ENCODE peak calls at places on chromosome 19, in ten cellular contexts. N, D, T, H, B, L, E, X, F and A are unnamed samples.

GRCh38 chr19:56146904-56147303 is 5.8 kb downstream of the ZNF444 start:
- DNase-seq in N (no peak), D (no peak), T (no peak), H (no peak), B (no peak), L (no peak), E (no peak), X (no peak), F (no peak), A (no peak)

GRCh38 chr19:36113895-36114762 is 546 bp downstream of the POLR2I start:
- DNase-seq in N (peak; percentile 40), D (peak; percentile 32), T (peak; percentile 18), H (no peak), B (peak; percentile 80), L (no peak), E (peak; percentile 22), X (peak; percentile 43), F (peak; percentile 82), A (no peak)

GRCh38 chr19:35495107-35496064 is 5.1 kb upstream of the KRTDAP start:
- DNase-seq in N (peak; percentile 70), D (peak; percentile 35), T (peak; percentile 84), H (peak; percentile 18), B (no peak), L (peak; percentile 53), E (peak; percentile 48), X (peak; percentile 62), F (peak; percentile 89), A (peak; percentile 74)

GRCh38 chr19:13012690-13013608 is 17.7 kb downstream of the NFIX start:
- DNase-seq in N (no peak), D (peak; percentile 87), T (no peak), H (no peak), B (peak; percentile 81), L (no peak), E (peak; percentile 73), X (no peak), F (peak; percentile 74), A (no peak)

GRCh38 chr19:16040642-16041041 is 35.7 kb upstream of the TPM4 start:
- DNase-seq in N (no peak), D (no peak), T (no peak), H (no peak), B (no peak), L (no peak), E (no peak), X (no peak), F (no peak), A (no peak)

GRCh38 chr19:46775642-46776258 is 12.6 kb downstream of the SLC1A5 start:
- DNase-seq in N (no peak), D (no peak), T (no peak), H (no peak), B (no peak), L (no peak), E (no peak), X (no peak), F (no peak), A (no peak)

GRCh38 chr19:1513492-1514294 is 874 bp upstream of the ADAMTSL5 start:
- DNase-seq in N (peak; percentile 53), D (no peak), T (peak; percentile 23), H (no peak), B (no peak), L (no peak), E (no peak), X (no peak), F (peak; percentile 83), A (no peak)

GRCh38 chr19:900302-901111 is 7.2 kb downstream of the RNU6-9 start:
- DNase-seq in N (no peak), D (no peak), T (no peak), H (no peak), B (no peak), L (no peak), E (no peak), X (no peak), F (peak; percentile 89), A (no peak)

GRCh38 chr19:13315495-13315894 is 165.3 kb downstream of the IER2 start:
- DNase-seq in N (no peak), D (no peak), T (no peak), H (no peak), B (no peak), L (no peak), E (no peak), X (no peak), F (no peak), A (no peak)

GRCh38 chr19:13748169-13748884 is 16.0 kb upstream of the MRI1 start:
- DNase-seq in N (no peak), D (no peak), T (peak; percentile 1), H (no peak), B (no peak), L (peak; percentile 36), E (no peak), X (no peak), F (peak; percentile 55), A (no peak)

GRCh38 chr19:8404391-8405151 is 8.5 kb upstream of the MARCHF2 start:
- DNase-seq in N (no peak), D (no peak), T (no peak), H (no peak), B (no peak), L (no peak), E (no peak), X (no peak), F (no peak), A (no peak)

GRCh38 chr19:15241259-15241658 is 9.0 kb upstream of the EPHX3 start:
- DNase-seq in N (no peak), D (no peak), T (no peak), H (no peak), B (no peak), L (no peak), E (no peak), X (no peak), F (no peak), A (no peak)

GRCh38 chr19:29478578-29479565 is 46.9 kb upstream of the VSTM2B start:
- DNase-seq in N (no peak), D (no peak), T (peak; percentile 65), H (no peak), B (no peak), L (no peak), E (no peak), X (no peak), F (peak; percentile 94), A (no peak)

GRCh38 chr19:32407004-32407992 is 1.7 kb downstream of the DPY19L3 start:
- DNase-seq in N (peak; percentile 68), D (peak; percentile 23), T (no peak), H (no peak), B (peak; percentile 81), L (no peak), E (no peak), X (no peak), F (peak; percentile 53), A (peak; percentile 74)

GRCh38 chr19:18776736-18777135 is 14.4 kb downstream of the COMP start:
- DNase-seq in N (no peak), D (no peak), T (peak; percentile 30), H (no peak), B (no peak), L (no peak), E (no peak), X (no peak), F (no peak), A (no peak)

GRCh38 chr19:48133094-48133493 is 22.5 kb upstream of the PLA2G4C start:
- DNase-seq in N (no peak), D (no peak), T (no peak), H (no peak), B (no peak), L (no peak), E (no peak), X (no peak), F (no peak), A (no peak)
- H3K36me3 ChIP-seq in N (peaks cover 74% of the 10 kb centered on the region), D (peaks cover 4% of the 10 kb centered on the region), T (no peaks in the 10 kb centered on the region), H (no peaks in the 10 kb centered on the region), B (peaks cover 59% of the 10 kb centered on the region), L (peaks cover 6% of the 10 kb centered on the region), E (peaks cover 83% of the 10 kb centered on the region), X (peaks cover 13% of the 10 kb centered on the region), F (peaks cover 44% of the 10 kb centered on the region), A (peaks cover 13% of the 10 kb centered on the region)

GRCh38 chr19:6262519-6262918 is 17.3 kb downstream of the MLLT1 start:
- DNase-seq in N (no peak), D (no peak), T (no peak), H (no peak), B (no peak), L (no peak), E (no peak), X (no peak), F (no peak), A (no peak)

GRCh38 chr19:6263306-6264076 is 16.3 kb downstream of the MLLT1 start:
- DNase-seq in N (no peak), D (no peak), T (no peak), H (no peak), B (no peak), L (no peak), E (no peak), X (no peak), F (no peak), A (no peak)

GRCh38 chr19:6261883-6262282 is 17.9 kb downstream of the MLLT1 start:
- DNase-seq in N (no peak), D (no peak), T (no peak), H (no peak), B (no peak), L (no peak), E (no peak), X (no peak), F (no peak), A (no peak)

GRCh38 chr19:6264077-6264445 is 15.7 kb downstream of the MLLT1 start:
- DNase-seq in N (no peak), D (no peak), T (no peak), H (no peak), B (no peak), L (no peak), E (no peak), X (no peak), F (no peak), A (no peak)

DNA sequence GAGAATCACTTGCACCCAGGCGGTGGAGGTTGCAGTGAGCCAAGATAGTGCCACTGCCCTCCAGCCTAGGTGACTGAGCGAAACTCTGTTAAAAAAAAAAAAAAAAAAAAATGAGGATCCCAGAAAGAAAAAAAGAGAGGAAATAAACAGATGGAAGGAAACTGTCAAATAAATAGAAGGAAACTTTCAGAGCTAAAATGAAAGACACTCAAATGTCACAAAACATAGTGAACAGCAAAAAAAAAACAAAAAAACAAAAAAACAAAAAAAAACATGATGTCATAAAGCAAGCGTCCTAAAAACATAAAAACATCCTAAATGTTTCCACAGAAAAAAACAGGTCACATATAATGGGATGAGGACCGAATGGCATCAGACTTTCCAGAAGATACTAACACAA is 15.0 kb downstream of the MLLT1 start:
- DNase-seq in N (no peak), D (no peak), T (no peak), H (no peak), B (no peak), L (no peak), E (no peak), X (no peak), F (no peak), A (no peak)
- H3K4me1 ChIP-seq in N (peaks cover 17% of the 10 kb centered on the region), D (peaks cover 4% of the 10 kb centered on the region), T (peaks cover 34% of the 10 kb centered on the region), H (no peaks in the 10 kb centered on the region), B (peaks cover 18% of the 10 kb centered on the region), L (no peaks in the 10 kb centered on the region), E (peaks cover 85% of the 10 kb centered on the region), X (no peaks in the 10 kb centered on the region), F (no peaks in the 10 kb centered on the region), A (no peaks in the 10 kb centered on the region)

GRCh38 chr19:17751103-17751911 is at the start of gene FCHO1:
- DNase-seq in N (peak; percentile 51), D (peak; percentile 35), T (no peak), H (no peak), B (no peak), L (no peak), E (peak; percentile 21), X (peak; percentile 69), F (no peak), A (peak; percentile 73)
- H3K27ac ChIP-seq in N (peak within 1 kb of the TSS; percentile 47), D (no peak within 1 kb of the TSS), T (no peak within 1 kb of the TSS), H (no peak within 1 kb of the TSS), B (no peak within 1 kb of the TSS), L (no peak within 1 kb of the TSS), E (peak within 1 kb of the TSS; percentile 60), X (no peak within 1 kb of the TSS), F (no peak within 1 kb of the TSS), A (no peak within 1 kb of the TSS)

GRCh38 chr19:52297601-52298358 is 811 bp downstream of the ZNF480 start:
- DNase-seq in N (no peak), D (no peak), T (peak; percentile 22), H (no peak), B (no peak), L (no peak), E (no peak), X (no peak), F (peak; percentile 50), A (no peak)
- H3K36me3 ChIP-seq in N (peaks cover 41% of the 10 kb centered on the region), D (peaks cover 29% of the 10 kb centered on the region), T (peaks cover 24% of the 10 kb centered on the region), H (peaks cover 25% of the 10 kb centered on the region), B (peaks cover 38% of the 10 kb centered on the region), L (peaks cover 37% of the 10 kb centered on the region), E (peaks cover 53% of the 10 kb centered on the region), X (peaks cover 31% of the 10 kb centered on the region), F (peaks cover 46% of the 10 kb centered on the region), A (peaks cover 24% of the 10 kb centered on the region)